ENCODE peak calls at places on chromosomes 16 and 17, in ten cellular contexts. P is NCI-H1436; O is activated CD4-positive, alpha-beta T cell treated with anti-CD3 and anti-CD28 coated beads, Interleukin-2, amount 10 ng/mL, durations not matched to agents 24 days and 14 days; H is neural progenitor cell; X is effector CD4-positive, alpha-beta T cell; C is LHCN-M2; W is AG04450; K is breast epithelium; N is HuH-7; R is stimulated activated CD4-positive, alpha-beta T cell treated with anti-CD3 and anti-CD28 coated beads, TNF-alpha, amount 100 ng/mL, for 48 hours. Z is an unnamed sample.

GRCh38 chr17:82838386-82839063 is 1.3 kb downstream of the ZNF750 start:
- DNase-seq in N (peak), H (no peak), R (no peak), C (peak), W (no peak), P (no peak), X (no peak), K (peak), O (no peak), Z (no peak)

GRCh38 chr17:561118-561517 is 153.5 kb downstream of the VPS53 start:
- DNase-seq in X (no peak), W (peak), C (peak), O (peak), N (no peak), P (no peak), R (no peak), H (no peak), K (no peak), Z (no peak)

GRCh38 chr16:54335230-54335629 is 48.6 kb upstream of the IRX3 start:
- DNase-seq in H (no peak), N (no peak), R (no peak), O (no peak), C (no peak), X (no peak), W (no peak), K (no peak), P (no peak), Z (no peak)

GRCh38 chr16:85687651-85688471 is 893 bp downstream of the GINS2 start:
- DNase-seq in X (no peak), H (no peak), W (no peak), R (no peak), C (no peak), K (no peak), O (no peak), P (no peak), N (no peak), Z (no peak)

GRCh38 chr17:47719411-47720152 is 13.5 kb upstream of the TBX21 start:
- DNase-seq in X (peak), C (peak), K (no peak), P (no peak), N (no peak), R (peak), O (peak), H (no peak), W (peak), Z (peak)

GRCh38 chr16:1082952-1083675 is 10.6 kb downstream of the SSTR5 start:
- DNase-seq in R (no peak), H (no peak), W (no peak), P (no peak), X (no peak), O (no peak), C (no peak), K (no peak), N (no peak), Z (no peak)

GRCh38 chr16:17206712-17207111 is 264.0 kb downstream of the XYLT1 start:
- DNase-seq in K (no peak), X (no peak), C (peak), H (no peak), O (no peak), W (no peak), P (no peak), R (no peak), N (no peak), Z (no peak)

GRCh38 chr17:81552244-81553017 is at the start of gene FAAP100:
- DNase-seq in R (peak), N (peak), K (peak), P (peak), W (no peak), X (peak), O (peak), H (peak), C (peak), Z (peak)

GRCh38 chr16:50781518-50781917 is 39.6 kb downstream of the CYLD start:
- DNase-seq in C (no peak), K (no peak), W (no peak), N (no peak), P (no peak), O (no peak), R (no peak), H (no peak), X (no peak), Z (no peak)

GRCh38 chr16:68365167-68365817 is 54.5 kb downstream of the PRMT7 start:
- DNase-seq in R (no peak), N (no peak), K (no peak), W (no peak), P (no peak), O (no peak), C (no peak), X (no peak), H (no peak), Z (no peak)